ENCODE peak calls at places on chromosomes 6 and 20, in six cellular contexts. M is GM12892, C is HepG2, Y is GM12878, K is K562, X is GM12891. T is an unnamed sample.

GRCh38 chr20:51128198-51128597 is 105.3 kb upstream of the KCNG1 start:
- DNase-seq in M (no peak), C (no peak), Y (no peak), K (no peak), X (no peak), T (no peak)

GRCh38 chr6:117440558-117441525 is 15.1 kb upstream of the ROS1 start:
- DNase-seq in M (no peak), C (no peak), Y (no peak), K (no peak), X (no peak), T (no peak)

GRCh38 chr20:25045343-25045712 is 12.6 kb downstream of the ACSS1 start:
- DNase-seq in M (no peak), C (no peak), Y (no peak), K (no peak), X (no peak), T (no peak)

GRCh38 chr6:131062245-131063027 is 609 bp downstream of the EPB41L2 start:
- DNase-seq in M (no peak), C (no peak), Y (no peak), K (no peak), X (peak), T (no peak)

GRCh38 chr6:4133941-4134838 is 1.2 kb downstream of the ECI2 start:
- DNase-seq in M (no peak), C (peak), Y (no peak), K (peak), X (peak), T (peak)

GRCh38 chr6:47083586-47084047 is 41.5 kb upstream of the ADGRF1 start:
- DNase-seq in M (no peak), C (peak), Y (no peak), K (no peak), X (no peak), T (peak)

GRCh38 chr6:90413867-90414266 is 117.2 kb upstream of the BACH2 start:
- DNase-seq in M (peak), C (no peak), Y (no peak), K (peak), X (no peak), T (peak)

GRCh38 chr20:23118144-23118543 is 32.0 kb upstream of the CD93 start:
- DNase-seq in M (peak), C (no peak), Y (no peak), K (no peak), X (no peak), T (no peak)

GRCh38 chr6:22095886-22096285 is 200.9 kb downstream of the PRL start:
- DNase-seq in M (no peak), C (no peak), Y (no peak), K (no peak), X (no peak), T (no peak)

GRCh38 chr6:140011537-140011936 is 637.1 kb upstream of the CITED2 start:
- DNase-seq in M (no peak), C (peak), Y (no peak), K (no peak), X (no peak), T (no peak)

GRCh38 chr20:63399596-63400375 is 38.6 kb upstream of the CHRNA4 start:
- DNase-seq in M (no peak), C (no peak), Y (no peak), K (no peak), X (no peak), T (no peak)

GRCh38 chr20:15205719-15206118 is 868.3 kb upstream of the FLRT3 start:
- DNase-seq in M (no peak), C (no peak), Y (no peak), K (no peak), X (no peak), T (no peak)

GRCh38 chr20:19934792-19935491 is 82.2 kb upstream of the NAA20 start:
- DNase-seq in M (no peak), C (no peak), Y (no peak), K (no peak), X (no peak), T (no peak)

GRCh38 chr6:149862901-149863595 is 1.1 kb downstream of the LRP11 start:
- DNase-seq in M (no peak), C (peak), Y (no peak), K (peak), X (peak), T (peak)

GRCh38 chr6:53282234-53282633 is 66.5 kb downstream of the ELOVL5 start:
- DNase-seq in M (no peak), C (no peak), Y (no peak), K (no peak), X (no peak), T (no peak)

GRCh38 chr20:57661201-57662027 is 41.2 kb upstream of the ZBP1 start:
- DNase-seq in M (peak), C (no peak), Y (no peak), K (no peak), X (peak), T (peak)

GRCh38 chr20:46820682-46821081 is 74.0 kb upstream of the EYA2 start:
- DNase-seq in M (no peak), C (peak), Y (no peak), K (no peak), X (no peak), T (no peak)

GRCh38 chr6:26576929-26577719 is 19.6 kb upstream of the ABT1 start:
- DNase-seq in M (no peak), C (peak), Y (no peak), K (peak), X (no peak), T (no peak)

GRCh38 chr6:10684618-10685017 is 9.8 kb downstream of the C6orf52 start:
- DNase-seq in M (no peak), C (no peak), Y (no peak), K (no peak), X (no peak), T (no peak)

GRCh38 chr6:14441371-14441781 is 323.8 kb downstream of the CD83 start:
- DNase-seq in M (no peak), C (no peak), Y (no peak), K (no peak), X (no peak), T (no peak)

GRCh38 chr6:41713650-41714291 is 21.6 kb downstream of the TFEB start:
- DNase-seq in M (no peak), C (no peak), Y (peak), K (no peak), X (no peak), T (no peak)

GRCh38 chr20:881051-881820 is 34.9 kb downstream of the ANGPT4 start:
- DNase-seq in M (no peak), C (no peak), Y (peak), K (no peak), X (no peak), T (no peak)

GRCh38 chr20:43409041-43409913 is 48.4 kb upstream of the SRSF6 start:
- DNase-seq in M (no peak), C (peak), Y (peak), K (peak), X (no peak), T (peak)
- TF ChIP-seq TAF1 in M (no peak), C (no peak), Y (no peak), K (no peak), X (no peak), T (no peak)

GRCh38 chr20:3890410-3890751 is 1.2 kb downstream of the PANK2 start:
- DNase-seq in M (no peak), C (peak), Y (no peak), K (no peak), X (no peak), T (no peak)
- TF ChIP-seq TAF1 in M (no peak), C (no peak), Y (peak), K (no peak), X (no peak), T (no peak)

DNA sequence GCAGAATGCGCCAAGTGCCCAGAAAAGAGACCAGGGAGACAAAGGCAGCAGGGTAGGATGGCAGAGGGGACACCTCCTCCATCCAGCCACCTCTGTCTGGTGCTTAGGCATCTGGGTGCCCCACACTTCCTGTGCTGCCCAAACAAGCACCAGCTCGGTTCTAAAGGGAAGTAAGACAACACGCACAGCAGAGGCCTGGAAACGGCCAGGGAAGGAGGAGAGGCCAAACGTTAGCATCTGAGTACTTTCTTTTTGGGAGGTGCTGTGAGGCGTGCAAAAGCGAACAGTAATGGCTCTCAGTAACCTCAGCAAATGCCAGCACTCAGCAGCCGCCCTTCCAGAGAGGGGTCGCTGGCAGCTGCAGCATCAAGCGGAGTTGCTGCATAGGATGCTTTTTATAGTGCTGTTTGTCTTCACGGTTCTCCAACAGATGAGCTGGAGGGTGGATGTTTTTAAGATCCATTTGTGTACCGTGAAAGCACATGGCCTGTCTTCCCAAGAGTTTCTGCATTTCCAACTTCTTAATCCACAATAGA is 124.5 kb downstream of the LY86 start:
- DNase-seq in M (no peak), C (no peak), Y (no peak), K (no peak), X (no peak), T (no peak)
- TF ChIP-seq TAF1 in M (no peak), C (no peak), Y (no peak), K (no peak), X (no peak), T (no peak)

DNA sequence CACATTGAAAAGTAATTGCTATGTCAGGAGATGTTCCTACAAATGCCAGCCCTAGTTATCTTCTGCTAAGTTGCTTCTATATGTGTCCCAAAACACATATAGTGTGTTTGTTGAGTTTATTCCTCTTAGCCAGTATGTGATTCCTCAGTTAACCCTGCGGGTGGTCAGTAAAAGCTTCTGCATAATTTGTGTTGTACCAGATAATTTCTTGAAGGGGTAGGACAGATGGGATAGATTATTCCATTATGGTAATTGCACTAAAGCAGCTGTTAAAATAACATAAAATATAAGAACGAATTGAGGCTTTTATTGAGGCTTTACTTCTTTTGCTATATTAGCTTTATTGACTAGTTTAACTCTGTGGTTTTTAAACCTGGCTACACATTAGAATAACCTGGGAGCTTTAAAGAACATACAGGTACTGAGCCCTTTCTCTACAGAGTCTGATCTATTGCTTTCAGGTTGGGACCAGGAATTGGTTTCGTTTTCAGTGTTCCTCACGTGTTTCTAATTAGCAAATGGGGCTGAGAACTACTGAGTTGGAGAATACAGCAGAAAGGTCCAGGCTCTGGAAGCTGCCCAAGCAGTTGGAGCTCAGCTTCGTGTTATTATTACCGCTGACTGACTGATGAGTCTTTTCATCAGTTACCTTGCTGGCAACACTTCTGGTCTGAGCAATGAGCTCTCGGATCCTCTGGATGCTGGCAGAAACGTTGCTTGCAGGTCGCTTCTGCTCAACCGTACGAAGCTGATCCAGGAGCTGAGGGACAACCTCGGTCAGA is 56.9 kb downstream of the FAM229B start:
- DNase-seq in M (no peak), C (peak), Y (no peak), K (no peak), X (no peak), T (peak)
- TF ChIP-seq TAF1 in M (no peak), C (no peak), Y (no peak), K (no peak), X (no peak), T (no peak)